ENCODE peak calls at places on chromosomes 7 and 10, in nine cellular contexts. B is body of pancreas, M is uterus, N is stomach, F is ovary, E is IMR-90, P is Peyer's patch, V is NB4, S is A549. G is an unnamed sample.

GRCh38 chr10:5481121-5481520 is 18.2 kb downstream of the CALML5 start:
- DNase-seq in B (no peak), M (no peak), N (no peak), F (no peak), E (no peak), P (peak; percentile 24), V (no peak), S (no peak), G (no peak)

GRCh38 chr7:5494683-5495561 is 71.3 kb upstream of the TNRC18 start:
- DNase-seq in B (peak; percentile 80), M (peak; percentile 81), N (peak; percentile 77), F (peak; percentile 83), E (peak; percentile 69), P (peak; percentile 86), V (peak; percentile 87), S (peak; percentile 86), G (peak; percentile 82)

GRCh38 chr10:118333871-118334270 is 8.3 kb downstream of the FAM204A start:
- DNase-seq in B (no peak), M (no peak), N (no peak), F (no peak), E (no peak), P (no peak), V (no peak), S (no peak), G (no peak)

GRCh38 chr7:103540986-103541385 is 95.0 kb upstream of the SLC26A5 start:
- DNase-seq in B (peak; percentile 71), M (peak; percentile 30), N (peak; percentile 70), F (no peak), E (no peak), P (no peak), V (no peak), S (no peak), G (peak; percentile 73)

GRCh38 chr7:7641129-7641663 is 644 bp downstream of the UMAD1 start:
- DNase-seq in B (no peak), M (no peak), N (no peak), F (peak; percentile 26), E (peak; percentile 11), P (no peak), V (no peak), S (no peak), G (peak; percentile 36)

GRCh38 chr7:105429746-105430612 is 41.3 kb upstream of the SRPK2 start:
- DNase-seq in B (peak; percentile 53), M (no peak), N (peak; percentile 68), F (no peak), E (peak; percentile 47), P (peak; percentile 86), V (peak; percentile 73), S (peak; percentile 75), G (peak; percentile 78)

GRCh38 chr10:1732501-1733123 is 4.7 kb downstream of the ADARB2 start:
- DNase-seq in B (peak; percentile 20), M (no peak), N (no peak), F (no peak), E (no peak), P (no peak), V (no peak), S (no peak), G (no peak)

GRCh38 chr10:71285180-71285545 is 33.9 kb upstream of the SLC29A3 start:
- DNase-seq in B (peak; percentile 40), M (peak; percentile 58), N (peak; percentile 44), F (peak; percentile 78), E (peak; percentile 29), P (peak; percentile 66), V (peak; percentile 48), S (peak; percentile 39), G (peak; percentile 59)

GRCh38 chr7:47847207-47847606 is 101.1 kb downstream of the PKD1L1 start:
- DNase-seq in B (no peak), M (no peak), N (no peak), F (no peak), E (no peak), P (no peak), V (no peak), S (no peak), G (no peak)

GRCh38 chr10:130341325-130341724 is 205.1 kb downstream of the GLRX3 start:
- DNase-seq in B (peak; percentile 58), M (no peak), N (no peak), F (no peak), E (no peak), P (no peak), V (peak; percentile 51), S (no peak), G (peak; percentile 60)

GRCh38 chr7:1397491-1398327 is 61.6 kb downstream of the MICALL2 start:
- DNase-seq in B (no peak), M (no peak), N (no peak), F (no peak), E (peak; percentile 65), P (no peak), V (peak; percentile 50), S (no peak), G (no peak)

GRCh38 chr7:106190589-106191330 is 78.6 kb upstream of the SYPL1 start:
- DNase-seq in B (no peak), M (no peak), N (no peak), F (no peak), E (no peak), P (no peak), V (no peak), S (no peak), G (no peak)

GRCh38 chr7:4073052-4073451 is 609.0 kb upstream of the FOXK1 start:
- DNase-seq in B (no peak), M (no peak), N (peak; percentile 16), F (no peak), E (no peak), P (no peak), V (no peak), S (no peak), G (no peak)

GRCh38 chr7:70044525-70044924 is 446.2 kb downstream of the AUTS2 start:
- DNase-seq in B (no peak), M (no peak), N (no peak), F (no peak), E (no peak), P (no peak), V (no peak), S (no peak), G (no peak)

DNA sequence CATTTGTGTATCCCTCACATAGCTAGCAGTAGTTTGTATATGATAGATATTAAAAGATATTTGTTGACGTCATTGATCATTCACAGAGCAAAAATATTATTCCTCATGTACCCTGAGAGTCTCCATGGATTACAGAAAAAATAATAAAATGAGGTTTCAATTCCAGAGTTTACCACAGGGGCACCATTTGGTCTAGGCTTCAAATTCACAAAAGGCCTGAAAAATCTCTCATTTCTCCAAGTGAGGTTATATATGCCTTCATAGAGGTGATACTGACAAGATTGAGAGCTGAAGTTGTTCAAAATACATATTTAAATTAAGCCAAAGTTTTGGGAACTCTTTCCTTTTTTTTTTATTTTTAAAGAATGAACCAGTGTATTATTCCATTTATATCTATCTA is 52.7 kb downstream of the TMEM26 start:
- DNase-seq in B (no peak), M (no peak), N (no peak), F (no peak), E (no peak), P (no peak), V (no peak), S (no peak), G (no peak)
- TF ChIP-seq CTCF in B (no peak), M (no peak), N (no peak), F (no peak), E (peak; percentile 4), P (no peak), V (no peak), S (no peak), G (no peak)

GRCh38 chr7:27141591-27142561 is 1.6 kb downstream of the HOXA5 start:
- DNase-seq in B (no peak), M (no peak), N (no peak), F (no peak), E (no peak), P (peak; percentile 54), V (no peak), S (peak; percentile 80), G (peak; percentile 13)
- H3K4me3 ChIP-seq in B (no peak overlapping the region), M (no peak overlapping the region), N (peak overlapping the region; percentile 67), F (peak overlapping the region; percentile 34), E (peak overlapping the region; percentile 93), P (peak overlapping the region; percentile 50), V (no peak overlapping the region), S (peak overlapping the region; percentile 72), G (no peak overlapping the region)

DNA sequence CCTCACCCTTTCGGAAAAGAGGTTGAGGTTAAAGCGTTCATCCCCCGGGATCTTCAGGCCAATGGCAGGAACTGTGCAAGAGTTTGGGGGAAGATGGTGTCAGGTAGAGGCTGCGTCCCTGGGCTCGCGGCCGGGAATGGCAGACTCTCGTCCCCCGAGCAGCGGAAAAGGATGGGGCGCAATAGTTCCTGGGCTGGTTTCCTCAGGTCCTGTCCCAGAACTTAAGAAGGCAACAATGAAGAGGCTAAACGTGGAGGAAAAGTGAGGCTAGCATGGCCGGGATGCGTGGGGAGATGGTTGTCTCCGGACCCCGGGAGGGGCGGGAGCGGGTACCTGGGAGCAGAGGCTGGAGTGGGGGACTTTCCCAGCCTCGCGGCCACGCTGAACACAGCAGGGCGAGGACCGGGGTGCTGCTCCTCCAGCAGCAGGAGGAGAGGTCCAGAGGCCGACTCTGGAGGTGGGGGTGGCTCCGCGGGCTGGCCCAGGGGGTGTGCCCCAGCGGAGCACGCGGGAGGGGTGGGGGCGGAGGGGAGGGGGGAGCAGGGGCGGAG is 872 bp downstream of the IRF5 start:
- DNase-seq in B (no peak), M (no peak), N (no peak), F (no peak), E (no peak), P (peak; percentile 63), V (no peak), S (no peak), G (no peak)
- TF ChIP-seq POLR2A in B (no peak), M (no peak), N (no peak), F (no peak), E (no peak), P (no peak), V (no peak), S (no peak), G (no peak)

GRCh38 chr7:123681561-123681960 is 25.9 kb downstream of the LMOD2 start:
- DNase-seq in B (peak; percentile 48), M (no peak), N (no peak), F (no peak), E (no peak), P (no peak), V (no peak), S (no peak), G (no peak)

GRCh38 chr7:123680580-123680979 is 24.9 kb downstream of the LMOD2 start:
- DNase-seq in B (no peak), M (no peak), N (no peak), F (no peak), E (no peak), P (no peak), V (no peak), S (no peak), G (no peak)

GRCh38 chr7:123679614-123680013 is 23.9 kb downstream of the LMOD2 start:
- DNase-seq in B (no peak), M (no peak), N (no peak), F (no peak), E (no peak), P (no peak), V (no peak), S (no peak), G (no peak)

GRCh38 chr7:123687161-123687560 is 31.5 kb downstream of the LMOD2 start:
- DNase-seq in B (no peak), M (no peak), N (no peak), F (no peak), E (no peak), P (no peak), V (no peak), S (no peak), G (no peak)

DNA sequence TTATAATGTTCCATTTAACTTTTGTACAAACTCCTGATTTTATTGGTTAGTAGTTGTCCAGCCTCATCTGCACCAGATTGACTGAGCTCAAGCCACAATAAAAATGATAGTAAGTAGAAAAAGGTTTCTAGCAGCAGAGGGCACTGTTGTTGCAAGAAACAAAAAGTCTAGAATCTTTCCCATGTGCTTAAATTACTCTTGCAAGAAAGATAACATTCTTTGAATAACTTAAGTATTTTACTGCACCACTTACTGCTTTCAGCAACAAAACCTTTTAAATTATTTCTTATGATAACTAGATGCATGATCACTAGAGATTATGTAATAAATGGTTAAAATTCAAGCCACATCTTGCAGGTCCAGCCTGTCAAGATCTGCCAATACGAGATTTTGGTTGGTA is 27.0 kb downstream of the LMOD2 start:
- DNase-seq in B (no peak), M (no peak), N (no peak), F (no peak), E (peak; percentile 77), P (no peak), V (peak; percentile 71), S (peak; percentile 62), G (no peak)
- TF ChIP-seq CTCF in B (peak; percentile 52), M (peak; percentile 47), N (no peak), F (peak; percentile 32), E (peak; percentile 68), P (peak; percentile 75), V (peak; percentile 38), S (peak; percentile 80), G (peak; percentile 42)

G was measured in testis.